ENCODE peak calls at places on chromosomes 4 and X, in four cellular contexts. N, B, K and R are unnamed samples.

GRCh38 chrX:130186645-130187044 is 14.9 kb downstream of the RAB33A start:
- DNase-seq in N (no peak), B (no peak), K (no peak), R (no peak)

GRCh38 chr4:23923840-23924239 is 34.0 kb upstream of the PPARGC1A start:
- DNase-seq in N (no peak), B (no peak), K (no peak), R (no peak)

GRCh38 chr4:6565691-6566431 is 9.1 kb upstream of the MAN2B2 start:
- DNase-seq in N (no peak), B (no peak), K (no peak), R (no peak)

GRCh38 chr4:162640152-162640551 is 476.4 kb upstream of the FSTL5 start:
- DNase-seq in N (no peak), B (no peak), K (no peak), R (no peak)

GRCh38 chr4:6464842-6465588 is 7.4 kb downstream of the PPP2R2C start:
- DNase-seq in N (peak; percentile 31), B (no peak), K (peak; percentile 2), R (peak; percentile 48)

GRCh38 chr4:25795566-25796454 is 67.0 kb downstream of the SEL1L3 start:
- DNase-seq in N (no peak), B (no peak), K (no peak), R (peak; percentile 24)

GRCh38 chr4:126986828-126987227 is 645.9 kb upstream of the INTU start:
- DNase-seq in N (no peak), B (no peak), K (no peak), R (peak; percentile 47)

GRCh38 chr4:119209077-119209476 is 3.4 kb upstream of the USP53 start:
- DNase-seq in N (peak; percentile 81), B (no peak), K (no peak), R (peak; percentile 95)

GRCh38 chrX:115563633-115564182 is 2.7 kb downstream of the PLS3 start:
- DNase-seq in N (peak; percentile 25), B (no peak), K (no peak), R (peak; percentile 30)

GRCh38 chr4:188819243-188819642 is 680.0 kb downstream of the TRIML1 start:
- DNase-seq in N (no peak), B (no peak), K (no peak), R (no peak)

GRCh38 chr4:14264437-14264836 is 636.9 kb upstream of the BOD1L1 start:
- DNase-seq in N (peak; percentile 23), B (no peak), K (no peak), R (peak; percentile 26)

GRCh38 chrX:153974003-153974725 is 1.6 kb downstream of the TMEM187 start:
- DNase-seq in N (no peak), B (no peak), K (peak; percentile 17), R (no peak)

GRCh38 chr4:169791527-169792156 is 33.9 kb upstream of the HPF1 start:
- DNase-seq in N (peak; percentile 69), B (no peak), K (no peak), R (peak; percentile 71)

GRCh38 chr4:133129237-133129636 is 19.9 kb upstream of the PCDH10 start:
- DNase-seq in N (no peak), B (no peak), K (no peak), R (no peak)

GRCh38 chr4:179110356-179110755 is 1668.1 kb upstream of the AGA start:
- DNase-seq in N (peak; percentile 19), B (no peak), K (no peak), R (peak; percentile 57)

GRCh38 chr4:80097395-80098177 is 24.6 kb upstream of the ANTXR2 start:
- DNase-seq in N (no peak), B (no peak), K (no peak), R (peak; percentile 88)

GRCh38 chrX:129596077-129596476 is 56.0 kb downstream of the OCRL start:
- DNase-seq in N (no peak), B (no peak), K (no peak), R (no peak)

GRCh38 chr4:184983660-184984356 is 34.5 kb upstream of the HELT start:
- DNase-seq in N (peak; percentile 46), B (peak; percentile 80), K (peak; percentile 84), R (peak; percentile 70)

GRCh38 chrX:7147978-7148824 is at the start of gene PUDP:
- DNase-seq in N (peak; percentile 78), B (peak; percentile 87), K (peak; percentile 87), R (peak; percentile 84)

GRCh38 chrX:39431893-39432292 is 630.6 kb downstream of the MID1IP1 start:
- DNase-seq in N (no peak), B (no peak), K (no peak), R (no peak)

GRCh38 chr4:3477750-3478430 is 14.8 kb downstream of the DOK7 start:
- DNase-seq in N (no peak), B (no peak), K (no peak), R (no peak)

GRCh38 chrX:13254076-13254785 is 65.6 kb downstream of the ATXN3L start:
- DNase-seq in N (peak; percentile 48), B (peak; percentile 53), K (peak; percentile 24), R (peak; percentile 15)

GRCh38 chr4:184471872-184472539 is 2.3 kb downstream of the IRF2 start:
- DNase-seq in N (peak; percentile 14), B (peak; percentile 69), K (peak; percentile 84), R (peak; percentile 22)

GRCh38 chr4:88017516-88018302 is 10.3 kb downstream of the PKD2 start:
- DNase-seq in N (peak; percentile 58), B (no peak), K (no peak), R (peak; percentile 81)

GRCh38 chrX:38275615-38276014 is 51.7 kb downstream of the RPGR start:
- DNase-seq in N (peak; percentile 76), B (no peak), K (no peak), R (peak; percentile 90)

GRCh38 chr4:116636917-116637316 is 448.5 kb downstream of the TRAM1L1 start:
- DNase-seq in N (no peak), B (peak; percentile 25), K (peak; percentile 72), R (no peak)

GRCh38 chrX:20382518-20383291 is 116.0 kb upstream of the RPS6KA3 start:
- DNase-seq in N (peak; percentile 58), B (no peak), K (no peak), R (peak; percentile 60)

GRCh38 chrX:101291204-101291603 is at the start of gene TAF7L:
- DNase-seq in N (no peak), B (no peak), K (no peak), R (no peak)

GRCh38 chrX:11533211-11533651 is 132.5 kb downstream of the ARHGAP6 start:
- DNase-seq in N (peak; percentile 83), B (peak; percentile 87), K (peak; percentile 84), R (peak; percentile 84)

GRCh38 chr4:123505077-123505456 is 108.5 kb downstream of the SPRY1 start:
- DNase-seq in N (peak; percentile 40), B (no peak), K (peak; percentile 60), R (peak; percentile 16)

GRCh38 chrX:152822383-152823086 is 8.0 kb downstream of the CETN2 start:
- DNase-seq in N (no peak), B (peak; percentile 60), K (no peak), R (peak; percentile 62)

GRCh38 chrX:153336128-153336894 is 2.4 kb downstream of the ZNF275 start:
- DNase-seq in N (no peak), B (peak; percentile 43), K (peak; percentile 54), R (peak; percentile 26)

GRCh38 chr4:123826896-123827295 is 430.3 kb downstream of the SPRY1 start:
- DNase-seq in N (no peak), B (no peak), K (no peak), R (peak; percentile 65)

GRCh38 chr4:46648088-46648744 is 258.3 kb upstream of the GABRA2 start:
- DNase-seq in N (peak; percentile 24), B (peak; percentile 76), K (peak; percentile 43), R (peak; percentile 64)

GRCh38 chr4:140113653-140114052 is 40.3 kb downstream of the MAML3 start:
- DNase-seq in N (no peak), B (no peak), K (no peak), R (no peak)

GRCh38 chr4:101191302-101192098 is 155.8 kb downstream of the PPP3CA start:
- DNase-seq in N (peak; percentile 88), B (no peak), K (no peak), R (no peak)

GRCh38 chr4:84631573-84631972 is 48.6 kb downstream of the CDS1 start:
- DNase-seq in N (no peak), B (no peak), K (no peak), R (no peak)

DNA sequence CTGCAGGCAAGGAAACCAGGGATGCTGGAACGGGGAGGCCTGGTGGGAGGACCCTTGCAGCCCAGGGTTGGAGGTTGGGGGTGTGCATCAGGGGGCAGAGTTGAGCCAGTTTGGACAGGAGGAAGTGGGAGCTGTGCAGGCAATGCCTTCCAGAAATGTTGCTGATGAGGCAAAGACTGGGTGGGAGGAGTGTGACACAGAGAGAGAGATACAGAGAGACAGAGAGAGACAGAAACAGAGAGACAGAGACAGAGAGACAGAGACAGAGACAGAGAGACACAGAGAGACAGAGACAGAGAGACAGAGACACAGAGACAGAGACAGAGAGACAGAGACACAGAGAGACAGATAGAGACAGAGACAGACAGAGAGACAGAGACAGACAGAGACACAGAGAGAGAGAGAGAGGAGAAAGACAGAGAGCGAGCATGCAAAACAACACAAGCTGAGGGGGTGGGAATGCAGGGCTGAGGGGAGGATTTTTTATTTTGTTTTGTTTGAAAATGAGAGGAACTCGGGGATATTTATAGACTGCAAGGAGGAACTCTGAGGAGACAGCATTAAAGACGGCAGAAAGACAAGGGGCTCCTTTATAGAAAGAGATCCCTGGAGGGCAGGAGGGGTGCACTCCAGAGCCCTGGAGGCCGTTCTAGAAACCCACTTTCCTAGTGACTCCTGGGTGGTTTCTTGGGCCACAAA is 1.9 kb upstream of the HAUS3 start:
- DNase-seq in N (peak; percentile 40), B (peak; percentile 51), K (peak; percentile 61), R (no peak)
- TF ChIP-seq CTCF in N (no peak), B (peak; percentile 51), K (peak; percentile 78), R (peak; percentile 24)

GRCh38 chr4:146368209-146368608 is 153.5 kb downstream of the SLC10A7 start:
- DNase-seq in N (no peak), B (no peak), K (no peak), R (no peak)

GRCh38 chr4:146370841-146371240 is 150.9 kb downstream of the SLC10A7 start:
- DNase-seq in N (no peak), B (no peak), K (no peak), R (peak; percentile 57)

GRCh38 chr4:146367347-146367746 is 153.0 kb downstream of the REELD1 start:
- DNase-seq in N (no peak), B (no peak), K (no peak), R (no peak)

GRCh38 chr4:146371812-146372211 is 149.9 kb downstream of the SLC10A7 start:
- DNase-seq in N (no peak), B (no peak), K (no peak), R (no peak)

GRCh38 chr4:146369446-146369845 is 152.3 kb downstream of the SLC10A7 start:
- DNase-seq in N (no peak), B (no peak), K (no peak), R (no peak)
- H3K4me1 ChIP-seq in N (no peaks in the 10 kb centered on the region), B (no peaks in the 10 kb centered on the region), K (no peaks in the 10 kb centered on the region), R (peaks cover 9% of the 10 kb centered on the region)

GRCh38 chr4:105894570-105895323 is 524 bp upstream of the NPNT start:
- DNase-seq in N (no peak), B (peak; percentile 76), K (no peak), R (peak; percentile 63)
- H3K4me2 ChIP-seq in N (peak overlapping the region; percentile 88), B (peak overlapping the region; percentile 78), K (no peak overlapping the region), R (peak overlapping the region; percentile 86)

DNA sequence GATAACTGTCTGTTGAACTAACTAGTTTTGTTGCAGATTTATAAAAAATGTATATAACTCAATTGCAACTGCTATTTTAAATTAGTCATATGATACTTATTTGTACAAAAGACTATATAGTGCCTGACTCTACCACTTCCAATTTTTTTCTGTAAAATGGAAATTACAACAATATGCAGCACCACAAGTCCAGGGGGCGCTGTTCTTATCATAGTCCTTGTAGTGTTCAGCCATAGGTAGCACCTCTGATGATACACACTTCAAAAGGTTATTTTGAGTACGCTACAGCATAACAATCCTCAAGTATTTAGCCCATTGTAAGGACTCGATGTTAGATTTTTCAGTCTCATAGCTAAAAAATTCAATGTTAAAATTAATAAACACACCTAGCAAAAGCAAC is 174.9 kb downstream of the CORIN start:
- DNase-seq in N (peak; percentile 21), B (peak; percentile 41), K (peak; percentile 43), R (peak; percentile 20)
- TF ChIP-seq CTCF in N (no peak), B (peak; percentile 46), K (peak; percentile 76), R (peak; percentile 53)